ENCODE peak calls at places on chromosomes 5 and 9, in eight cellular contexts. M is cardiac muscle cell, C is PC-9, Q is left lung, L is pancreas, G is HCT116, Z is adrenal gland, A is tibial nerve. J is an unnamed sample.

GRCh38 chr5:73663860-73664240 is 37.9 kb downstream of the ARHGEF28 start:
- DNase-seq in A (no peak), L (peak), Z (no peak), G (no peak), C (no peak), M (no peak), Q (no peak), J (no peak)

GRCh38 chr5:170540276-170540675 is 36.5 kb downstream of the KCNIP1 start:
- DNase-seq in Q (no peak), A (no peak), C (no peak), G (no peak), M (no peak), Z (no peak), L (no peak), J (no peak)

GRCh38 chr5:31397926-31398557 is 133.9 kb downstream of the DROSHA start:
- DNase-seq in Q (no peak), G (no peak), A (no peak), M (no peak), L (no peak), C (no peak), Z (no peak), J (no peak)

GRCh38 chr9:77092536-77092935 is 73.1 kb downstream of the FOXB2 start:
- DNase-seq in M (no peak), G (no peak), A (no peak), C (no peak), L (no peak), Z (no peak), Q (no peak), J (no peak)

GRCh38 chr5:42274913-42275312 is 148.3 kb upstream of the GHR start:
- DNase-seq in Q (no peak), L (no peak), M (no peak), C (no peak), A (no peak), G (no peak), Z (no peak), J (no peak)

GRCh38 chr9:122719218-122719617 is 4.6 kb upstream of the OR1L4 start:
- DNase-seq in M (no peak), C (no peak), Z (no peak), G (no peak), Q (no peak), L (no peak), A (no peak), J (no peak)

GRCh38 chr9:117696141-117696540 is 8.1 kb upstream of the TLR4 start:
- DNase-seq in A (no peak), G (no peak), M (no peak), C (no peak), Q (no peak), Z (no peak), L (no peak), J (no peak)

GRCh38 chr5:87400305-87400899 is 12.3 kb downstream of the CCNH start:
- DNase-seq in Z (no peak), C (peak), Q (no peak), M (peak), L (no peak), A (no peak), G (peak), J (no peak)

GRCh38 chr5:168647083-168647482 is 67.9 kb upstream of the PANK3 start:
- DNase-seq in Z (no peak), A (no peak), L (no peak), C (peak), G (no peak), Q (no peak), M (no peak), J (no peak)

GRCh38 chr5:116370886-116371285 is 203.7 kb downstream of the SEMA6A start:
- DNase-seq in A (no peak), M (no peak), Q (no peak), Z (no peak), L (no peak), G (no peak), C (no peak), J (no peak)

GRCh38 chr5:168047043-168047668 is 244.3 kb upstream of the WWC1 start:
- DNase-seq in M (peak), L (peak), Z (peak), C (peak), A (no peak), G (peak), Q (no peak), J (peak)

GRCh38 chr9:121499427-121500164 is at the start of gene GGTA1:
- DNase-seq in G (no peak), Q (peak), L (peak), C (no peak), Z (peak), M (peak), A (peak), J (no peak)

GRCh38 chr5:42718591-42718990 is 38.0 kb upstream of the CCDC152 start:
- DNase-seq in G (no peak), L (no peak), Q (no peak), C (no peak), A (no peak), Z (no peak), M (no peak), J (no peak)

GRCh38 chr5:57895766-57896165 is 413.2 kb upstream of the ACTBL2 start:
- DNase-seq in G (no peak), Q (no peak), L (no peak), C (no peak), Z (no peak), A (no peak), M (no peak), J (no peak)

GRCh38 chr9:129763235-129763917 is 10.5 kb upstream of the PTGES start:
- DNase-seq in Q (no peak), C (no peak), G (no peak), A (peak), L (no peak), Z (no peak), M (no peak), J (no peak)

GRCh38 chr5:154368041-154368800 is 77.6 kb upstream of the SAP30L start:
- DNase-seq in C (peak), Z (no peak), A (no peak), G (peak), L (no peak), M (peak), Q (no peak), J (no peak)

GRCh38 chr5:105817906-105818305 is 1852.8 kb downstream of the EFNA5 start:
- DNase-seq in M (no peak), G (no peak), C (no peak), Z (no peak), Q (no peak), L (no peak), A (no peak), J (no peak)

GRCh38 chr5:141880961-141881801 is 3.0 kb upstream of the PCDH1 start:
- DNase-seq in G (no peak), A (no peak), Q (no peak), C (no peak), L (no peak), Z (no peak), M (no peak), J (no peak)

GRCh38 chr5:133818031-133818431 is 150.4 kb downstream of the C5orf15 start:
- DNase-seq in L (peak), A (peak), Q (no peak), C (peak), Z (peak), G (no peak), M (no peak), J (no peak)

GRCh38 chr5:52837068-52837467 is 49.4 kb downstream of the ITGA1 start:
- DNase-seq in L (no peak), Z (no peak), C (no peak), G (no peak), M (no peak), Q (no peak), A (no peak), J (no peak)

GRCh38 chr5:170660531-170660930 is 123.0 kb upstream of the GABRP start:
- DNase-seq in G (no peak), C (no peak), L (no peak), Q (no peak), A (no peak), M (no peak), Z (no peak), J (no peak)

GRCh38 chr9:125506045-125506444 is 201.0 kb downstream of the MAPKAP1 start:
- DNase-seq in G (no peak), C (no peak), A (no peak), Q (no peak), M (peak), L (no peak), Z (no peak), J (no peak)

GRCh38 chr5:42583322-42583721 is 160.1 kb downstream of the GHR start:
- DNase-seq in Z (peak), M (peak), Q (no peak), A (peak), G (peak), L (peak), C (no peak), J (peak)

GRCh38 chr9:127589955-127590370 is 22.1 kb upstream of the STXBP1 start:
- DNase-seq in C (peak), M (peak), Z (peak), A (peak), L (peak), G (no peak), Q (peak), J (no peak)

GRCh38 chr5:113806823-113807222 is 293.3 kb downstream of the YTHDC2 start:
- DNase-seq in C (no peak), L (no peak), A (no peak), G (no peak), M (peak), Q (no peak), Z (no peak), J (no peak)

GRCh38 chr5:174729075-174729680 is 4.8 kb downstream of the MSX2 start:
- DNase-seq in A (no peak), Z (no peak), Q (no peak), C (no peak), M (no peak), L (no peak), G (no peak), J (no peak)

GRCh38 chr5:154197801-154198461 is 7.4 kb downstream of the GALNT10 start:
- DNase-seq in Q (peak), G (no peak), C (peak), A (no peak), Z (no peak), L (no peak), M (no peak), J (no peak)

GRCh38 chr5:91983869-91984268 is 600.8 kb upstream of the ARRDC3 start:
- DNase-seq in M (no peak), Q (no peak), G (no peak), Z (no peak), L (no peak), C (no peak), A (no peak), J (no peak)

GRCh38 chr5:170524576-170524975 is 20.8 kb downstream of the KCNIP1 start:
- DNase-seq in L (no peak), Z (no peak), A (no peak), M (no peak), G (no peak), Q (no peak), C (no peak), J (no peak)

GRCh38 chr9:136014928-136015633 is 53.9 kb upstream of the UBAC1 start:
- DNase-seq in L (no peak), G (no peak), A (no peak), Q (no peak), Z (no peak), C (no peak), M (no peak), J (no peak)

GRCh38 chr5:39405489-39405888 is 19.3 kb downstream of the DAB2 start:
- DNase-seq in Z (no peak), C (no peak), Q (no peak), M (no peak), L (no peak), G (no peak), A (no peak), J (no peak)

GRCh38 chr9:101840694-101841188 is 102.3 kb upstream of the GRIN3A start:
- DNase-seq in Q (no peak), M (no peak), L (no peak), G (no peak), C (no peak), Z (no peak), A (no peak), J (no peak)

GRCh38 chr9:5843450-5844249 is 10.7 kb upstream of the ERMP1 start:
- DNase-seq in G (no peak), C (peak), M (no peak), A (no peak), L (no peak), Z (no peak), Q (no peak), J (no peak)

GRCh38 chr9:76090909-76091308 is 200.4 kb downstream of the PCSK5 start:
- DNase-seq in Q (no peak), M (no peak), G (no peak), C (no peak), Z (no peak), A (no peak), L (no peak), J (no peak)

GRCh38 chr5:145056805-145057204 is 778.3 kb downstream of the PRELID2 start:
- DNase-seq in L (no peak), G (no peak), Z (no peak), Q (no peak), C (no peak), M (no peak), A (no peak), J (peak)

GRCh38 chr5:164394686-164395187 is 889.3 kb downstream of the MAT2B start:
- DNase-seq in A (no peak), M (no peak), L (no peak), G (no peak), Z (no peak), Q (no peak), C (no peak), J (no peak)

GRCh38 chr5:83025690-83026472 is 51.3 kb downstream of the TMEM167A start:
- DNase-seq in L (no peak), Q (no peak), C (no peak), M (no peak), A (no peak), Z (peak), G (peak), J (no peak)

GRCh38 chr9:113574381-113575262 is 111.1 kb downstream of the RGS3 start:
- DNase-seq in C (no peak), M (no peak), G (no peak), Z (no peak), A (no peak), Q (peak), L (no peak), J (no peak)

GRCh38 chr9:2778816-2779215 is 61.5 kb downstream of the KCNV2 start:
- DNase-seq in G (no peak), Z (no peak), C (no peak), L (no peak), A (no peak), Q (no peak), M (no peak), J (no peak)

GRCh38 chr9:2780846-2781245 is 63.0 kb downstream of the PUM3 start:
- DNase-seq in C (no peak), L (no peak), A (no peak), Z (no peak), G (no peak), M (no peak), Q (no peak), J (no peak)

GRCh38 chr9:2780326-2780725 is 63.0 kb downstream of the KCNV2 start:
- DNase-seq in A (no peak), G (no peak), M (no peak), Z (no peak), Q (no peak), L (no peak), C (no peak), J (no peak)

GRCh38 chr9:2781336-2781735 is 62.6 kb downstream of the PUM3 start:
- DNase-seq in A (no peak), G (no peak), Z (no peak), L (no peak), C (no peak), Q (no peak), M (no peak), J (no peak)

DNA sequence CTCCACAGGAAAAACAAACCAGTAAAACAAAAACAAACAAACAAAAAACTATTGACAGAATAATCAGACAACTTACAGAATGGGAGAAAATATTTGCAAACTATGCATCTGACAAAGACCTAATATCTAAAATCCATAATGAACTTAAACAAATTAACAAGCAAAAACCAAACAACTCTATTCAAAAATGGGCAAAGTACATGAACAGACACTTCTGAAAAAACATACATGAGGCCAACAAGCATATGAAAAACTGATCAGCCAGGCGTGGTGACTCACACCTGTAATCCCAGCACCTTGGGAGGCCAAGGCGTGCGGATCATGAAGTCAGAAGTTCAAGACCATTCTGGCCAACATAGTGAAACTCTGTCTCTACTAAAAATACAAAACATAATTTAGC is 60.1 kb downstream of the KCNV2 start:
- DNase-seq in M (no peak), Z (no peak), Q (no peak), L (no peak), A (no peak), C (no peak), G (no peak), J (no peak)
- H3K4me3 ChIP-seq in M (no peak), Z (no peak), Q (no peak), L (no peak), A (no peak), C (no peak), G (no peak), J (no peak)

DNA sequence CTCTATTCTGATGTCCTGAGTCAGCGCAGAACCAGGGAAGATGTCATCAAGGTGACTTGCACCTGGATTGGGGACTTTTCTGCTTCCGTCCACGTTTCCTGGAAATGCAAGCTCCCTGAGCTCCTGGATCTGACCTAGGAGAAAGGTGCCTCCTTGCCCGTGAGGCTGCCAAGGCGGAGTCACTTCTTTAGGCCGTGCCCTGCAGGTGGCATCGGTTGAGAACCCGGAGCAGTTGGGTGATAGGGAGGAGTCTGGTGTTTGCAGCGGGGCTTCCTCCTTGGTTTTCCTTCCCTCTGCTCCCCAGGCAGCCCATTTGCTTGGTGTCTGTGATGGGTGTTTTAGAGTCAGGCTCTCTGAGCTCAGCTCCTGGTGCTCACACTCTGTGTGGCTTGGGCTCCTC is 15.2 kb downstream of the NANS start:
- DNase-seq in Z (no peak), C (no peak), Q (no peak), L (no peak), A (no peak), M (no peak), G (no peak), J (no peak)
- TF ChIP-seq CTCF in Z (no peak), C (no peak), Q (no peak), L (no peak), A (no peak), M (no peak), G (no peak), J (no peak)

DNA sequence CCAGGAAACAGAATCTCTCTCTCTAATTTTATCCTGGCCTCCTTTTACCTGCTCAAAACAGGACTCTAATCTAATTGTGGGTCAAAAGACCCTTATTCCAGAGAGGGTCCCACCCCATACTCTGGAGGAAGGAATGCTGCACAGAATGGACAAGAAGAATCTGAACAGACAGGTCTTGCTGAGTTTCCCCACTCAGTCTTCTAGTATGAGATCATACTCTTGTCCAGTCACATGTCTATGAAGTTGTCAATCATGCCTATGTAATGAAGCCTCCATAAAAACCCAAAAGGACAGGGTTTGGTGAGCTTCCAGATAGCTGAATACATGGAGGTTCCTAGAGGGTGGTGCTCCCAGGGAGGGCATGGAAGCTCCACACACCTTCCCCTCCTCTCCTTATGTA is 123.9 kb upstream of the FER start:
- DNase-seq in C (no peak), L (no peak), A (no peak), Q (no peak), G (no peak), M (no peak), Z (no peak), J (no peak)
- H3K4me3 ChIP-seq in C (no peak), L (no peak), A (no peak), Q (no peak), G (no peak), M (no peak), Z (no peak), J (no peak)

GRCh38 chr5:36739751-36740221 is 133.4 kb downstream of the SLC1A3 start:
- DNase-seq in C (peak), L (peak), Z (peak), A (peak), M (peak), G (peak), Q (peak), J (no peak)
- TF ChIP-seq CTCF in C (peak), L (peak), Z (peak), A (peak), M (peak), G (peak), Q (peak), J (peak)

GRCh38 chr5:140546851-140547507 is 483 bp upstream of the EIF4EBP3 start:
- DNase-seq in A (no peak), L (no peak), Q (no peak), Z (no peak), C (no peak), G (no peak), M (no peak), J (no peak)
- H3K4me3 ChIP-seq in A (peak), L (peak), Q (peak), Z (no peak), C (no peak), G (no peak), M (peak), J (no peak)

DNA sequence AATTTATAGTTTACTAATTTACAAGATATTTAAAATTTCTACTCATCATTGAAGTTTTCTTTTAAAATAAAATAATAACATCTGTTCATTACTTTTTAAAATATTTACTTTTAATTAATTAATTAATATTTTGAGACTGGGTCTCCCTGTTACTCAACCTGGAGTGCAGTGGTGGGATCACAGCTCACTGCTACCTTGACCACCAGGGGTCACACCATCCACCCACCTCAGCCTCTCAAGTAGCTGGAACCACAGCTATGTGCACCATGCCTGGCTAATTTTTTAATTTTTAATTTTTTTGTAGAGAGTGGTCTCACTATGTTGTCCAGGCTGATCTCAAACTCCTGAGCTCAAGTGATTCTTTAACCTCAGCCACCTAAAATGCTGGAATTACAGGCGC is 1013.6 kb downstream of the CDH9 start:
- DNase-seq in M (peak), A (no peak), Z (no peak), G (no peak), L (no peak), Q (no peak), C (no peak), J (no peak)
- TF ChIP-seq CTCF in M (no peak), A (no peak), Z (no peak), G (no peak), L (no peak), Q (no peak), C (peak), J (peak)

DNA sequence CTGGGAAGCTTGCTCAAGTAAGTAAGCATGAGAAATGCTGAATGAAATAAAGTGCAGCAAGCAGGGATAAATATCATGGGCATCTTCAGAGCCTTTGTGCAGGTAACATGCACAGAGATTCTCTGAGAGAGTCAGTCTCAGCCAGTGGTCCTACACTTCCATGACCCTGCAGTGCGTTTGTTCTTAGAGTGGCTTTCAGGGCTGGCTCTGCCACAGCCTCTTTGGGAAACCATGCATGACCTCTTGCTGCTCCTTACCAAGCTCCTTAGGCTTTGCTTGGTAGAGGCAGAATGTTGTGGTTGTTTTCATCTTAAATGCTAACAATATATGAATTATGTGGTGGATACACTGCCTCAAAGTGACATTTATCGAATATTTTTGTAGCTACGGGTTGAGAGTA is 5.4 kb downstream of the SYK start:
- DNase-seq in Z (no peak), M (no peak), G (no peak), A (no peak), Q (no peak), C (no peak), L (no peak), J (no peak)
- H3K4me3 ChIP-seq in Z (no peak), M (no peak), G (no peak), A (no peak), Q (no peak), C (no peak), L (no peak), J (peak)

J was measured in GM12864.